ENCODE peak calls at places on chromosome 18, in six cellular contexts. Z is spleen, P is A549, R is IMR-90, L is HCT116, M is right lobe of liver. D is an unnamed sample.

GRCh38 chr18:62281684-62282083 is 43.4 kb upstream of the TNFRSF11A start:
- DNase-seq in Z (no peak), P (no peak), R (peak), L (no peak), M (no peak), D (no peak)

GRCh38 chr18:27863780-27864430 is 313.0 kb downstream of the CDH2 start:
- DNase-seq in Z (no peak), P (no peak), R (no peak), L (no peak), M (no peak), D (no peak)

GRCh38 chr18:51196116-51196810 is 1.2 kb downstream of the MEX3C start:
- DNase-seq in Z (peak), P (peak), R (peak), L (no peak), M (peak), D (no peak)

GRCh38 chr18:58597649-58598048 is 31.2 kb downstream of the ALPK2 start:
- DNase-seq in Z (no peak), P (no peak), R (no peak), L (no peak), M (no peak), D (no peak)

GRCh38 chr18:65876310-65876709 is 125.5 kb downstream of the CDH7 start:
- DNase-seq in Z (no peak), P (no peak), R (no peak), L (no peak), M (no peak), D (no peak)

GRCh38 chr18:13376841-13377351 is 158.3 kb downstream of the LDLRAD4 start:
- DNase-seq in Z (no peak), P (no peak), R (no peak), L (no peak), M (no peak), D (no peak)

GRCh38 chr18:45730832-45731545 is 7.0 kb downstream of the SLC14A1 start:
- DNase-seq in Z (no peak), P (peak), R (peak), L (no peak), M (no peak), D (no peak)

GRCh38 chr18:67300498-67300897 is 216.0 kb downstream of the DSEL start:
- DNase-seq in Z (no peak), P (no peak), R (no peak), L (no peak), M (no peak), D (no peak)

GRCh38 chr18:3480827-3481226 is 30.9 kb downstream of the TGIF1 start:
- DNase-seq in Z (no peak), P (no peak), R (no peak), L (no peak), M (no peak), D (no peak)

GRCh38 chr18:24009246-24009645 is 5.3 kb upstream of the TTC39C start:
- DNase-seq in Z (no peak), P (no peak), R (no peak), L (no peak), M (no peak), D (no peak)

GRCh38 chr18:29164993-29165599 is 988.2 kb upstream of the CDH2 start:
- DNase-seq in Z (no peak), P (peak), R (peak), L (peak), M (no peak), D (no peak)

GRCh38 chr18:11937874-11938478 is 29.9 kb upstream of the MPPE1 start:
- DNase-seq in Z (peak), P (peak), R (peak), L (peak), M (peak), D (peak)

GRCh38 chr18:10062292-10062940 is 148.6 kb downstream of the VAPA start:
- DNase-seq in Z (no peak), P (no peak), R (peak), L (no peak), M (no peak), D (no peak)

GRCh38 chr18:61951396-61951795 is 58.6 kb upstream of the RNF152 start:
- DNase-seq in Z (no peak), P (no peak), R (no peak), L (no peak), M (no peak), D (no peak)

GRCh38 chr18:2459886-2460285 is 111.4 kb downstream of the METTL4 start:
- DNase-seq in Z (no peak), P (no peak), R (peak), L (no peak), M (no peak), D (no peak)

GRCh38 chr18:22167091-22167470 is 2.3 kb upstream of the GATA6 start:
- DNase-seq in Z (no peak), P (peak), R (no peak), L (no peak), M (peak), D (no peak)

GRCh38 chr18:13425357-13426095 is 207.0 kb downstream of the LDLRAD4 start:
- DNase-seq in Z (no peak), P (no peak), R (no peak), L (no peak), M (no peak), D (no peak)

GRCh38 chr18:79904357-79905147 is 46.9 kb downstream of the SLC66A2 start:
- DNase-seq in Z (no peak), P (no peak), R (no peak), L (no peak), M (peak), D (no peak)

GRCh38 chr18:30486856-30487255 is 555.7 kb downstream of the DSC3 start:
- DNase-seq in Z (no peak), P (no peak), R (no peak), L (no peak), M (no peak), D (no peak)

GRCh38 chr18:59604877-59605276 is 92.3 kb downstream of the CCBE1 start:
- DNase-seq in Z (no peak), P (no peak), R (peak), L (no peak), M (no peak), D (no peak)

GRCh38 chr18:3411854-3412268 is 38.1 kb upstream of the TGIF1 start:
- DNase-seq in Z (peak), P (peak), R (no peak), L (no peak), M (no peak), D (no peak)

GRCh38 chr18:40926679-40927078 is 1028.4 kb upstream of the PIK3C3 start:
- DNase-seq in Z (no peak), P (no peak), R (no peak), L (no peak), M (no peak), D (no peak)

GRCh38 chr18:4751523-4751922 is 296.4 kb upstream of the DLGAP1 start:
- DNase-seq in Z (no peak), P (no peak), R (no peak), L (no peak), M (no peak), D (no peak)

GRCh38 chr18:54232485-54233227 is 8.2 kb upstream of the MBD2 start:
- DNase-seq in Z (no peak), P (no peak), R (no peak), L (no peak), M (no peak), D (no peak)

GRCh38 chr18:74040008-74040407 is 107.6 kb downstream of the FBXO15 start:
- DNase-seq in Z (no peak), P (no peak), R (no peak), L (no peak), M (no peak), D (no peak)

GRCh38 chr18:69885381-69885780 is 62.3 kb downstream of the CD226 start:
- DNase-seq in Z (no peak), P (no peak), R (no peak), L (no peak), M (no peak), D (no peak)

GRCh38 chr18:12604445-12605007 is 53.4 kb downstream of the SPIRE1 start:
- DNase-seq in Z (no peak), P (peak), R (no peak), L (no peak), M (no peak), D (no peak)

GRCh38 chr18:73118121-73118816 is 250.5 kb upstream of the NETO1 start:
- DNase-seq in Z (no peak), P (no peak), R (peak), L (no peak), M (no peak), D (no peak)

GRCh38 chr18:55120896-55121295 is 161.6 kb upstream of the CCDC68 start:
- DNase-seq in Z (no peak), P (no peak), R (no peak), L (no peak), M (no peak), D (no peak)

GRCh38 chr18:7116832-7117389 is 686 bp downstream of the LAMA1 start:
- DNase-seq in Z (no peak), P (no peak), R (no peak), L (no peak), M (no peak), D (no peak)

GRCh38 chr18:7122376-7122775 is 4.8 kb upstream of the LAMA1 start:
- DNase-seq in Z (no peak), P (no peak), R (no peak), L (no peak), M (no peak), D (no peak)

GRCh38 chr18:7116001-7116831 is 1.4 kb downstream of the LAMA1 start:
- DNase-seq in Z (no peak), P (no peak), R (peak), L (no peak), M (no peak), D (no peak)

GRCh38 chr18:7117390-7118355 is at the start of gene LAMA1:
- DNase-seq in Z (no peak), P (no peak), R (peak), L (no peak), M (no peak), D (no peak)
- TF ChIP-seq POLR2A in Z (no peak), P (no peak), R (no peak), L (no peak), M (no peak), D (peak)

GRCh38 chr18:49866680-49867079 is 53.3 kb upstream of the ACAA2 start:
- DNase-seq in Z (no peak), P (no peak), R (no peak), L (no peak), M (no peak), D (no peak)
- TF ChIP-seq POLR2A in Z (no peak), P (no peak), R (no peak), L (no peak), M (no peak), D (no peak)

GRCh38 chr18:35378206-35378795 is 1.2 kb upstream of the ZNF396 start:
- DNase-seq in Z (no peak), P (no peak), R (peak), L (no peak), M (no peak), D (no peak)

GRCh38 chr18:35379421-35379820 is 2.3 kb upstream of the ZNF396 start:
- DNase-seq in Z (no peak), P (no peak), R (no peak), L (no peak), M (no peak), D (no peak)

GRCh38 chr18:35371412-35372195 is 5.5 kb downstream of the ZNF396 start:
- DNase-seq in Z (no peak), P (no peak), R (peak), L (no peak), M (no peak), D (no peak)

GRCh38 chr18:35376393-35376741 is 770 bp downstream of the ZNF396 start:
- DNase-seq in Z (peak), P (no peak), R (no peak), L (no peak), M (peak), D (no peak)

DNA sequence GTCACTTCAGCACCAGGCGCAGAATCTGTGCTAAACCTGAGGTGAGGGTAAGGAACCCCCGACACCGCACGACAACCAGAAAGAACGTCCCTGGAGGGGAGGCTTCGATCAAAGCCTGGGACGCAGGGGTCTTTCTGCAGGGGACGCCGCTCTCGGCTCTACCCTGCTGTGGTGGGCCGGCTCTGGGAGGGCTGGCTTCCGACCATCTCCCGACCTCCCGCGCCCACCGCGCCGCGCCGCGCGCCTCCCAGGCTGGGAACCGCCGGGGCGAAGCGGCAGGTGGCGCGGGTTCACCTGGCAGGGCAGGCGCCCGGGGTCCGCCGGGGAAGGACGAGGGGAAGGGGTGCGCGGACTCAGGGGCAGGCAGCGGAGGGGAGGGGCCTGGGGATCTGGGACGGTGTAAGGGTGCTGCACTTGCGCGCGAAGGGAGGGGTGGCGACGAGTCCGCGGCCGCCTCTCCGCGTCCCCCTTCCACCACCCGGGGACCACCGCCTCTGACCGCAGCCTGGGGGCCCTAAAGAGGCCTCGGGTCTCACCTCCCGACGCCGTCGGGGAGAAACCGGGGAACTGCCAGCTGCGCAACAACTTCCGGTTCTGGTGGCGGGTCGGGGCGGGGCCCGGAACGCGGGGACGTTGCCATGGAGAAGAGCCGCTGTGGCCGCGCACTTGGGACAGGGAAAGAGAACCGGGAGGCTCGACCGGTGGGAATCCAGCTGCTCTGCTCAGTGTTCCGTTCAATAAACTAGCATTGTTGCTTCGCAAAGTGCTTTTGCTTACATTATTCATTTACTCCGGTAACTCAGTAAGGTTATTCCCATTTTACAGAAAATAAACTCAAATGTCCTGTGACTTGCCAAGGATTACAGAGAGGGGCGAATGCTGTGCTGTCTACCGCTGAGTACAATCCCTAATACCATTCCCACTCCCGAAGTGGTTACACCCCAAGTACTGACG is at the start of gene ZNF396:
- DNase-seq in Z (peak), P (peak), R (peak), L (peak), M (peak), D (no peak)
- TF ChIP-seq POLR2A in Z (no peak), P (peak), R (no peak), L (no peak), M (peak), D (no peak)

DNA sequence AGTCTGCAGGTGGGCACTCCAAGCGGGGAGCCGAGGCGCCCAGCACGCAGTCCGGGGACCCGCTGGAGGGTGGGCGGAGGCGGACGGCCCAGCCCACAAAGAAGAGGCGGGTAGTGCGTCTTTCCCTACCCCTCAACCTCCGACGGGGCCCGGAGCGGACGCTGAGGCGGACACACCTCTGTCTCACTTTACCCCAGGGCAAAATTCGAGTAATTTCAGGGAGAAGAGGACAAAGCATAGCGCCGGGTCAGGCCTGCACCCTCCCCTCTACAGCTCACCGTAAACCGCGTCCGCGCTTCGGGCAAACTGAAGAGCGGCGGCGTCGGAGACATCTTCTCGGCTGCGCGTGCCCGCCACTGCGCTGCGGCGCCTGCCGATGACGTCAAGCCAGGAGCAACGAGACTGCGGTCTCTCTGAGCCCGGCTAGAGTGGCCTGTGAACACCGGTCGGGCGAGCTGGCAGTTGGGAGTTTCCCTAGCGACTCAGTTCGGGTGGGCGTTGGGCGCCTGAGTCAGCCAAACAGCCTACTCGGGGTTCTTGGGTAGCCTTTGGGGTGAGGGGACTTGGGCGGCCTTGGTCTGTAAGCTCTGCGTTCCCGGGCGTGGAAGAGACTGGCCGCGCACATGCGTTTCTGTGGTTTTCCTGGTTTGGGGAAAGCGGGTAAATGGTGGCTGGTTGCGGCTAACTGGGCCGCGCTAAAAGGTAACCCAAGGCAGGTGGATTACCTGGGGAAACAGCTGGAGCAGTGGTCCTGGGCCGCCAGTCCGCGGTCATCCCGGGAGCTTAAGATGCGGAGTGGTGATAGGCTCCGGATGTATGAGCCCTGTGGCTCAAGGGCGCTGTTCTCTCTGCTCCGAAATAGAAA is at the start of gene THOC1:
- DNase-seq in Z (peak), P (peak), R (peak), L (peak), M (peak), D (peak)
- TF ChIP-seq POLR2A in Z (no peak), P (peak), R (peak), L (peak), M (peak), D (peak)

GRCh38 chr18:77114564-77115391 is 17.8 kb downstream of the MBP start:
- DNase-seq in Z (peak), P (peak), R (peak), L (no peak), M (peak), D (no peak)
- TF ChIP-seq POLR2A in Z (no peak), P (no peak), R (no peak), L (no peak), M (peak), D (no peak)

DNA sequence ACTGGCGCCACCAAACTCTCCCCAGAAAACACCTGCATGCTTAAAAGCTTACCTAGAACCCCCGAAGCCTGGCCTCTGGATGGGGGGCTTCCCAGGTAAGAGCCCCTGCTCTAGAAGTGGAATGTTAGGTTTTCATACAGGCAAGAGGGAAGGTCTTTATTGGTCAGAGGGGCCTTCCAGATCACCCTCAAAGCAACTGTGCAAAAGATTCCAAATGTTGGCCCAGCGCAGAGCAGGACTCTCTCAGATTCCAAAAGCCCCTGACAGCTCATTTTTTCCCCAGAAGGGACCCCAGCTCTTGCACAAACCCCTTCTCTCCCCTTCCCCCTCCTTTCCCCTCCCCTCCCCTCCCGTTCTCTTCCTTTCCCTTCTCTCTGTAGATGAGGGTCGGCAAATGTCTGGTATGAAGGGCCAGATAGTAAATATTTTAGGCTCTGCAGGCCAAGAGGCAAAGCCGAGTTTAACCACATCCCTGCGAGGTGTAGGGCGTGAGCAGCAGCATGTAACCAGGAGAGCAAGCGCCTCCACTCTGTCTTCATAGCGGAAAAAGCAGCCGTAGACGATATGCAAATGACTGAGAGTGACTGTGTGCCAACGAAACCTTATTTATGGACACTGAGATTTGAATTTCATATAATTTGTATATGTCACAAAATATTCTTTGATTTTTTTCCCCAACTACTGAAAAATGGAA is 116.9 kb downstream of the SMAD7 start:
- DNase-seq in Z (peak), P (no peak), R (peak), L (no peak), M (peak), D (no peak)
- TF ChIP-seq POLR2A in Z (no peak), P (no peak), R (no peak), L (no peak), M (no peak), D (no peak)

GRCh38 chr18:47036927-47037605 is 1.6 kb upstream of the ELOA2 start:
- DNase-seq in Z (no peak), P (no peak), R (no peak), L (no peak), M (no peak), D (no peak)
- TF ChIP-seq POLR2A in Z (no peak), P (no peak), R (no peak), L (no peak), M (no peak), D (no peak)

GRCh38 chr18:35983147-35983546 is 10.7 kb downstream of the RMP24 start:
- DNase-seq in Z (no peak), P (no peak), R (no peak), L (no peak), M (no peak), D (no peak)
- TF ChIP-seq POLR2A in Z (no peak), P (no peak), R (no peak), L (no peak), M (no peak), D (no peak)

DNA sequence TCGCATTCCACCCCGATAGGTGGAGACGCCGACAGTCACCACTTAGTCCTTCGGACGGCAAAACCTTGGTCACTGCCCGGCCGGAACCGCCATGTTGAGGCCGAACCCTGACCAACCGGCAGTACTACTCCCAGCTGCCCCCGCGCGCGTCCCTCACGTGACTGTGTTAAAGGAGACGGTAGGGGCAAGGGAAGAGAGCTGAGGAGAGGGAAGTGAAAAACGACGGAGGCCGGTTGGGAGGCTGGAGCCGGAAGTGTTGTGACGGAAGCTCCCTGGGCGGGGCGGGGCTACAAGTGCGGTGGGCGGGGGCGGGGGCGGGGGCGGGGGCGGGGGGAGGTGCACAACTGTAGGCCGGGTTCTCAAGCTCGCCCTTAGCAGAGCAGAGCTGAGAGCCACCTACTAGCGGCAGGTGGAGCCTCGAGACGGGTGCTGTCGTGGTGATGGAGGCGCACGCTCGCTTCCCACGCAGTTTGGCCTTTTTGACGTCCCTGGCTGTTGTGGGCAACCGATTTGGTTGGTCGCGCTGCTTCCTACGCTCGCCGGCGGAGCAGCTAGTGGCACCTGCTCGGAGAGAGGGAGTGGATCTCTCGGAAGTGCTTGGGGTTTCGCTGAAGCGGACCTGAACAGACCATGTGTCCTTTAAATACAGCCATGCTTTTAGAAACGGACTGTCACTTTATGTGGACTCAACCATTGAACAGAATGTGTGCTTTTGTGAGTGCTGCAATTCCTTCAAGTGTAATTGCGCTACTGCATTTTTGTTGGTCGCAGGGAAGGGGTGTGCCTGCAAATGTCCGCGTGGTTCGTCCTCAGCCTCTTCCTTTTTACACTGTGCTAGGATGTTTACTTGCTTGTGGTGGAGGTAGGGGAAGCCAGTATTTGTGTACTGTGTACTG is at the start of gene TRAPPC8:
- DNase-seq in Z (peak), P (peak), R (peak), L (peak), M (peak), D (peak)
- TF ChIP-seq POLR2A in Z (no peak), P (peak), R (peak), L (peak), M (peak), D (peak)

D was measured in H54.